ENCODE peak calls at places on chromosomes 1 and 21, in four cellular contexts. One of them, this sample, is unnamed.

GRCh38 chr1:24724345-24725208 is 20.7 kb upstream of the CLIC4 start:
- DNase-seq in NCI-H1092: no peak
- DNase-seq in activated naive CD4-positive, alpha-beta T cell treated with anti-CD3 and anti-CD28 coated beads, Interleukin-2, amount 10 ng/mL, durations not matched to agents 7 days and 5 days: no peak
- DNase-seq in left ventricle myocardium inferior: no peak
- DNase-seq in this sample: no peak

GRCh38 chr21:41444703-41445464 is 18.8 kb downstream of the MX1 start:
- DNase-seq in NCI-H1092: no peak
- DNase-seq in activated naive CD4-positive, alpha-beta T cell treated with anti-CD3 and anti-CD28 coated beads, Interleukin-2, amount 10 ng/mL, durations not matched to agents 7 days and 5 days: no peak
- DNase-seq in left ventricle myocardium inferior: no peak
- DNase-seq in this sample: no peak

GRCh38 chr1:67830226-67830625 is 3.0 kb downstream of the GNG12 start:
- DNase-seq in NCI-H1092: no peak
- DNase-seq in activated naive CD4-positive, alpha-beta T cell treated with anti-CD3 and anti-CD28 coated beads, Interleukin-2, amount 10 ng/mL, durations not matched to agents 7 days and 5 days: no peak
- DNase-seq in left ventricle myocardium inferior: no peak
- DNase-seq in this sample: no peak

GRCh38 chr1:113027449-113027848 is 45.5 kb upstream of the LRIG2 start:
- DNase-seq in NCI-H1092: no peak
- DNase-seq in activated naive CD4-positive, alpha-beta T cell treated with anti-CD3 and anti-CD28 coated beads, Interleukin-2, amount 10 ng/mL, durations not matched to agents 7 days and 5 days: no peak
- DNase-seq in left ventricle myocardium inferior: no peak
- DNase-seq in this sample: no peak

GRCh38 chr1:19385869-19386591 is 73.9 kb downstream of the SLC66A1 start:
- DNase-seq in NCI-H1092: no peak
- DNase-seq in activated naive CD4-positive, alpha-beta T cell treated with anti-CD3 and anti-CD28 coated beads, Interleukin-2, amount 10 ng/mL, durations not matched to agents 7 days and 5 days: no peak
- DNase-seq in left ventricle myocardium inferior: peak; percentile 55
- DNase-seq in this sample: no peak

GRCh38 chr1:27491748-27492700 is 2.1 kb upstream of the WASF2 start:
- DNase-seq in NCI-H1092: no peak
- DNase-seq in activated naive CD4-positive, alpha-beta T cell treated with anti-CD3 and anti-CD28 coated beads, Interleukin-2, amount 10 ng/mL, durations not matched to agents 7 days and 5 days: no peak
- DNase-seq in left ventricle myocardium inferior: peak; percentile 54
- DNase-seq in this sample: no peak

GRCh38 chr21:32698286-32698685 is 29.5 kb downstream of the SYNJ1 start:
- DNase-seq in NCI-H1092: no peak
- DNase-seq in activated naive CD4-positive, alpha-beta T cell treated with anti-CD3 and anti-CD28 coated beads, Interleukin-2, amount 10 ng/mL, durations not matched to agents 7 days and 5 days: no peak
- DNase-seq in left ventricle myocardium inferior: no peak
- DNase-seq in this sample: no peak

GRCh38 chr1:43586136-43586726 is 55.5 kb downstream of the PTPRF start:
- DNase-seq in NCI-H1092: no peak
- DNase-seq in activated naive CD4-positive, alpha-beta T cell treated with anti-CD3 and anti-CD28 coated beads, Interleukin-2, amount 10 ng/mL, durations not matched to agents 7 days and 5 days: no peak
- DNase-seq in left ventricle myocardium inferior: no peak
- DNase-seq in this sample: peak; percentile 85

GRCh38 chr1:15304708-15305326 is 57.8 kb downstream of the FHAD1 start:
- DNase-seq in NCI-H1092: peak; percentile 80
- DNase-seq in activated naive CD4-positive, alpha-beta T cell treated with anti-CD3 and anti-CD28 coated beads, Interleukin-2, amount 10 ng/mL, durations not matched to agents 7 days and 5 days: peak; percentile 78
- DNase-seq in left ventricle myocardium inferior: peak; percentile 51
- DNase-seq in this sample: no peak

GRCh38 chr1:70961374-70961773 is 86.2 kb downstream of the PTGER3 start:
- DNase-seq in NCI-H1092: no peak
- DNase-seq in activated naive CD4-positive, alpha-beta T cell treated with anti-CD3 and anti-CD28 coated beads, Interleukin-2, amount 10 ng/mL, durations not matched to agents 7 days and 5 days: no peak
- DNase-seq in left ventricle myocardium inferior: no peak
- DNase-seq in this sample: no peak

GRCh38 chr1:22812092-22812880 is 101.6 kb downstream of the EPHB2 start:
- DNase-seq in NCI-H1092: no peak
- DNase-seq in activated naive CD4-positive, alpha-beta T cell treated with anti-CD3 and anti-CD28 coated beads, Interleukin-2, amount 10 ng/mL, durations not matched to agents 7 days and 5 days: no peak
- DNase-seq in left ventricle myocardium inferior: no peak
- DNase-seq in this sample: no peak

GRCh38 chr1:227885648-227886502 is 61.9 kb downstream of the WNT9A start:
- DNase-seq in NCI-H1092: no peak
- DNase-seq in activated naive CD4-positive, alpha-beta T cell treated with anti-CD3 and anti-CD28 coated beads, Interleukin-2, amount 10 ng/mL, durations not matched to agents 7 days and 5 days: peak; percentile 21
- DNase-seq in left ventricle myocardium inferior: peak; percentile 79
- DNase-seq in this sample: no peak

GRCh38 chr1:52296345-52296744 is 69.7 kb downstream of the CC2D1B start:
- DNase-seq in NCI-H1092: peak; percentile 10
- DNase-seq in activated naive CD4-positive, alpha-beta T cell treated with anti-CD3 and anti-CD28 coated beads, Interleukin-2, amount 10 ng/mL, durations not matched to agents 7 days and 5 days: no peak
- DNase-seq in left ventricle myocardium inferior: no peak
- DNase-seq in this sample: no peak

GRCh38 chr1:224784606-224785328 is 144.7 kb upstream of the DNAH14 start:
- DNase-seq in NCI-H1092: no peak
- DNase-seq in activated naive CD4-positive, alpha-beta T cell treated with anti-CD3 and anti-CD28 coated beads, Interleukin-2, amount 10 ng/mL, durations not matched to agents 7 days and 5 days: no peak
- DNase-seq in left ventricle myocardium inferior: no peak
- DNase-seq in this sample: no peak

GRCh38 chr1:195597929-195598328 is 1010.3 kb downstream of the KCNT2 start:
- DNase-seq in NCI-H1092: no peak
- DNase-seq in activated naive CD4-positive, alpha-beta T cell treated with anti-CD3 and anti-CD28 coated beads, Interleukin-2, amount 10 ng/mL, durations not matched to agents 7 days and 5 days: no peak
- DNase-seq in left ventricle myocardium inferior: no peak
- DNase-seq in this sample: no peak

GRCh38 chr1:218646288-218646687 is 301.2 kb downstream of the TGFB2 start:
- DNase-seq in NCI-H1092: no peak
- DNase-seq in activated naive CD4-positive, alpha-beta T cell treated with anti-CD3 and anti-CD28 coated beads, Interleukin-2, amount 10 ng/mL, durations not matched to agents 7 days and 5 days: no peak
- DNase-seq in left ventricle myocardium inferior: no peak
- DNase-seq in this sample: no peak

GRCh38 chr1:5794279-5794678 is 197.9 kb downstream of the NPHP4 start:
- DNase-seq in NCI-H1092: no peak
- DNase-seq in activated naive CD4-positive, alpha-beta T cell treated with anti-CD3 and anti-CD28 coated beads, Interleukin-2, amount 10 ng/mL, durations not matched to agents 7 days and 5 days: no peak
- DNase-seq in left ventricle myocardium inferior: no peak
- DNase-seq in this sample: no peak

GRCh38 chr1:219805191-219805590 is 123.2 kb downstream of the SLC30A10 start:
- DNase-seq in NCI-H1092: no peak
- DNase-seq in activated naive CD4-positive, alpha-beta T cell treated with anti-CD3 and anti-CD28 coated beads, Interleukin-2, amount 10 ng/mL, durations not matched to agents 7 days and 5 days: no peak
- DNase-seq in left ventricle myocardium inferior: no peak
- DNase-seq in this sample: no peak

GRCh38 chr1:22025368-22026154 is 24.1 kb downstream of the CELA3A start:
- DNase-seq in NCI-H1092: peak; percentile 86
- DNase-seq in activated naive CD4-positive, alpha-beta T cell treated with anti-CD3 and anti-CD28 coated beads, Interleukin-2, amount 10 ng/mL, durations not matched to agents 7 days and 5 days: peak; percentile 94
- DNase-seq in left ventricle myocardium inferior: peak; percentile 83
- DNase-seq in this sample: peak; percentile 96

GRCh38 chr1:201385299-201385891 is 7.9 kb upstream of the TNNT2 start:
- DNase-seq in NCI-H1092: peak; percentile 33
- DNase-seq in activated naive CD4-positive, alpha-beta T cell treated with anti-CD3 and anti-CD28 coated beads, Interleukin-2, amount 10 ng/mL, durations not matched to agents 7 days and 5 days: peak; percentile 65
- DNase-seq in left ventricle myocardium inferior: no peak
- DNase-seq in this sample: no peak

GRCh38 chr21:25421327-25422028 is 185.8 kb downstream of the MRPL39 start:
- DNase-seq in NCI-H1092: peak; percentile 8
- DNase-seq in activated naive CD4-positive, alpha-beta T cell treated with anti-CD3 and anti-CD28 coated beads, Interleukin-2, amount 10 ng/mL, durations not matched to agents 7 days and 5 days: peak; percentile 60
- DNase-seq in left ventricle myocardium inferior: no peak
- DNase-seq in this sample: no peak

This sample was measured in DMS79.